ENCODE peak calls at places on chromosomes 3 and 15, in six cellular contexts. Z is fibroblast of lung, H is PC-3, W is cardiac muscle cell, Y is sigmoid colon, J is HAP-1. I is an unnamed sample. For H3K36me3, the result is how much of the 10 kb centered on the place peaks cover.

GRCh38 chr15:75694241-75695182 is 18.1 kb downstream of the CSPG4 start:
- DNase-seq in H (peak), J (peak), W (peak), Z (peak), Y (peak), I (peak)

GRCh38 chr3:135997554-135998320 is 32.2 kb downstream of the PPP2R3A start:
- DNase-seq in Z (no peak), Y (no peak), W (no peak), J (no peak), H (no peak), I (no peak)

GRCh38 chr3:116423365-116423764 is 21.9 kb downstream of the LSAMP start:
- DNase-seq in Y (no peak), Z (no peak), J (no peak), H (no peak), W (no peak), I (no peak)

GRCh38 chr3:93969443-93969842 is 4.3 kb downstream of the PROS1 start:
- DNase-seq in H (peak), J (no peak), W (no peak), Y (no peak), Z (peak), I (no peak)

GRCh38 chr3:123739754-123740153 is 144.4 kb downstream of the MYLK start:
- DNase-seq in W (no peak), Y (no peak), Z (peak), H (peak), J (no peak), I (no peak)

GRCh38 chr3:58218904-58219303 is 8.1 kb upstream of the DNASE1L3 start:
- DNase-seq in H (no peak), Z (no peak), Y (no peak), W (no peak), J (no peak), I (no peak)

GRCh38 chr15:42593143-42593542 is 17.7 kb downstream of the STARD9 start:
- DNase-seq in H (no peak), Y (peak), Z (no peak), W (no peak), J (no peak), I (no peak)

GRCh38 chr15:42020713-42021273 is at the start of gene PLA2G4E:
- DNase-seq in Z (no peak), H (peak), Y (no peak), J (no peak), W (no peak), I (no peak)

GRCh38 chr3:128497305-128498126 is 4.5 kb upstream of the GATA2 start:
- DNase-seq in H (peak), Y (peak), W (peak), J (peak), Z (no peak), I (peak)

GRCh38 chr3:38051131-38051530 is 12.1 kb downstream of the DLEC1 start:
- DNase-seq in J (no peak), Z (no peak), Y (no peak), W (no peak), H (no peak), I (no peak)

GRCh38 chr3:130779031-130779430 is 32.4 kb upstream of the PIK3R4 start:
- DNase-seq in J (no peak), Y (no peak), Z (no peak), H (no peak), W (no peak), I (no peak)

GRCh38 chr3:158711886-158712285 is 20.4 kb downstream of the RARRES1 start:
- DNase-seq in Z (peak), W (no peak), H (peak), J (no peak), Y (no peak), I (no peak)

GRCh38 chr15:59327942-59328341 is 44.7 kb downstream of the MYO1E start:
- DNase-seq in Z (no peak), J (no peak), W (no peak), Y (no peak), H (no peak), I (no peak)

GRCh38 chr3:26714485-26714884 is 91.9 kb downstream of the LRRC3B start:
- DNase-seq in H (no peak), Z (no peak), W (no peak), Y (no peak), J (no peak), I (no peak)

DNA sequence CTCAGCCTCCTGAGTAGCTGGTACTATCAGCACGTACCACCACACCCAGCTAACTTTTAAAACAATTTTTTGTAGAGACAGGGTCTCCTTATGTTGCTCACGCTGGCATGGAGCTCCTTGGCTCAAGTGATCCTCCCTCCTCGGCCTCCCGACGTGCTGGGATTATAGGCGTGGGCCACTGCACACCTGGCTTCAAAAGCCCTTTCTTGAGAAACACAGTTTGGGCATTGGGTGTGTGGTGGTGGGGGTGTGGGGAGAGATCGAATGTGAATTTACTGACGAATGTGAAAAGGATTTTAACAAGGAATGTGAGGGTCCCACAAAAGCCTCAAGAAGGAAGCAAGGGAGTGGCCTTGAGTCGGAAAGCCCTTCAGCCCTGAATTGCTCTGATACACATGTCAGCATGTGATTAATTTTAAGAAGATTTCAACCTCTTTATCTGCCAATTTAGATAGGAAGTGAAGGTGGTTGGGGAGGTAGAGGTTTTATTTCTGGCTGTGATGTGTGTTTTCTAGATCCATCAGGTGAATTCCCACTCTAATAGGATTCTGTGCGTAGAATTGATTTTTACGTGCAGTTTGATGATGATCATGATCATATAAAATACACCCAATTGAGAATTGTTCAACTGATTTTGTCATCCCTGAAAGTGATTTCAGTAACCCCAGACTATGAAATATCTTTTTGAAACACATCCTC is 1.1 kb downstream of the CCR4 start:
- DNase-seq in Z (no peak), W (no peak), Y (no peak), J (no peak), H (no peak), I (no peak)
- H3K4me3 ChIP-seq in Z (no peak), W (no peak), Y (no peak), J (no peak), H (no peak), I (no peak)

GRCh38 chr15:65578904-65579728 is 31.8 kb downstream of the INTS14 start:
- DNase-seq in W (no peak), J (no peak), Y (no peak), Z (no peak), H (no peak), I (no peak)
- H3K36me3 ChIP-seq in W (half or more), J (half or more), Y (under half), Z (under half), H (under half), I (under half)

GRCh38 chr3:48561045-48561736 is 2.4 kb downstream of the UCN2 start:
- DNase-seq in W (peak), Z (peak), J (peak), Y (peak), H (no peak), I (peak)
- H3K4me3 ChIP-seq in W (peak), Z (no peak), J (no peak), Y (peak), H (no peak), I (no peak)

DNA sequence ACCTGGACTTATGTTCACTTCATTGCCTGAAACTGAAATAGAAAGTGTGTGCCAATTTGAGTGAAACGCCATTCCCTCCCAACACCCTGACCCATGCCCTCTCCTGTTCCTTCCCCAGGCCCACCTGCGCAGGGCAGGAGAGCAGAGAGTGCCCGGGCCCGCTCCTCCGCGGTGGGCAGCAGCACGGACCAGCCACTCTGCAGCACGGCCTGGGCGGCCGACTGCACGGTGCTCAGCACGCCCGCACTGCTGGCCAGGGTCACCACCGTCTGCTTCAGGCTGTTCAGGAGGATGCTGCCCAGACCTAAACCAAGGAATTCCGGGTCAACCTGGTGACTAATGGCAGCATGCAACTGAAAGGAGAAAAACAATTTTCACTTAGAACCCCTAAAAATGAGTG is 66.0 kb downstream of the HERC2 start:
- DNase-seq in J (no peak), Y (no peak), W (no peak), H (no peak), Z (no peak), I (no peak)
- H3K36me3 ChIP-seq in J (under half), Y (under half), W (under half), H (under half), Z (under half), I (under half)

GRCh38 chr3:173945081-173945652 is 547.6 kb downstream of the NLGN1 start:
- DNase-seq in J (no peak), H (no peak), W (no peak), Z (no peak), Y (no peak), I (no peak)

GRCh38 chr3:173943264-173943663 is 545.7 kb downstream of the NLGN1 start:
- DNase-seq in H (no peak), W (no peak), Z (no peak), J (no peak), Y (no peak), I (no peak)

DNA sequence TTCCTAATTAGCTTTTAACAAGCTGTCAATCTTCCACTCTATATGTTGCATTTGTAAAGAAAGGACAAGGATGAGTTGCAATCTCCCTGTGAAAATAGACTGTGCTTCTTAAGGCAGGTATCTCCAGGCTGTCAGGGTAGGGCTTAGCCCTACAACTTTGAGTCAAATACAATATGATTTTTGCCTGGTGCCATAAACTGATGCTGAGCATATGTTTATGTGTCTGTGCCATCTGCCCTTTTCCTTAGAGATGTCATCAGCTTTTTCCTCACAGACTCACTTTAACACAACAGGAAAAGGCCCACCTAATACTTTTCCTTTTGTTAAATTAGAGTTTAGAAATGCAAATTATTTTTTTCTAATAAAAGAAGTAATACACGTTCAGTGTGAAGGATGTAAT is 548.3 kb downstream of the NLGN1 start:
- DNase-seq in W (no peak), J (no peak), H (no peak), Y (no peak), Z (no peak), I (no peak)
- H3K4me3 ChIP-seq in W (no peak), J (no peak), H (no peak), Y (no peak), Z (no peak), I (no peak)

GRCh38 chr3:122563717-122564025 is 429 bp downstream of the PARP9 start:
- DNase-seq in J (peak), Z (peak), Y (no peak), W (no peak), H (no peak), I (peak)

GRCh38 chr3:122572940-122573412 is 4.5 kb upstream of the PARP15 start:
- DNase-seq in H (peak), Z (peak), Y (no peak), W (no peak), J (peak), I (no peak)

GRCh38 chr3:122562923-122563716 is 980 bp downstream of the PARP9 start:
- DNase-seq in Z (peak), Y (no peak), W (no peak), J (no peak), H (no peak), I (no peak)

GRCh38 chr3:122564155-122564912 is at the start of the genes DTX3L and PARP9:
- DNase-seq in Z (peak), J (peak), H (peak), W (peak), Y (peak), I (peak)

GRCh38 chr3:122568755-122569154 is 4.6 kb downstream of the DTX3L start:
- DNase-seq in Y (no peak), J (no peak), Z (no peak), W (no peak), H (no peak), I (no peak)
- H3K36me3 ChIP-seq in Y (under half), J (under half), Z (under half), W (under half), H (under half), I (under half)

GRCh38 chr15:84656972-84657371 is 1.0 kb downstream of the NMB start:
- DNase-seq in Z (no peak), W (no peak), Y (no peak), H (no peak), J (no peak), I (peak)
- H3K4me3 ChIP-seq in Z (no peak), W (no peak), Y (no peak), H (no peak), J (no peak), I (no peak)

DNA sequence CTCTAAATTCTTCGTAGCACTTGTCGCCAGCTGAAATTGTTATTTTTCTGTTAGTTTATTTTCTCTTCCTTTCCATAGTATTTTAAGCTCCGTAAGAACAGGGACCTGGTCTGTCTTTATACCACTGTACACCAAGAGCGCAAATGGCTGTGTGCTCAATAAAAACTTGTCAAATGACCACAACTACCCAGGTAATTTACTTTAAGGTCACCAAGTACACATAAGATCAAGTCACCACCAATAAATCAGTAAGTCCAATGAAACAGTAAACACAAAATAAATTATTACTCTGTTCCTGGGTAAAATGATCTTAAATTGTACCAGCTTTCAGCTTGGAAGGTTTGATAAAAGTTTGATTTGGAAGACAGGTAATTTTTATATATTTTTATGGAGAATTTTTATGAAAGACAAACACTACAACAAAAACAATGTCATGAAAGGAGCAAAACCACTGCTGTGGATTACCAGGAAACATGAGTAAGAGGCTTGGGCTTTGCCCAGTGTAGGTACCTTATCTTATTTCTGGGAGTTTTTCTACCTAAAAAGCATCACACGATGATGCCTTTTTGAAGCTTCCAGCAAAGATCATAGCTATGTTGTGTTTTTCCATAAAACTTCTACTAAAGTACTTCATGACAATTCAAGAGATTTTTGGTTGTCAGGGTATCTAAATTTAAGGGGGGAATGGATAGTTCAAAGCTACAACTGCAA is 406.8 kb downstream of the SHQ1 start:
- DNase-seq in Y (no peak), Z (no peak), H (peak), W (no peak), J (no peak), I (no peak)
- H3K36me3 ChIP-seq in Y (under half), Z (under half), H (under half), W (under half), J (under half), I (under half)

DNA sequence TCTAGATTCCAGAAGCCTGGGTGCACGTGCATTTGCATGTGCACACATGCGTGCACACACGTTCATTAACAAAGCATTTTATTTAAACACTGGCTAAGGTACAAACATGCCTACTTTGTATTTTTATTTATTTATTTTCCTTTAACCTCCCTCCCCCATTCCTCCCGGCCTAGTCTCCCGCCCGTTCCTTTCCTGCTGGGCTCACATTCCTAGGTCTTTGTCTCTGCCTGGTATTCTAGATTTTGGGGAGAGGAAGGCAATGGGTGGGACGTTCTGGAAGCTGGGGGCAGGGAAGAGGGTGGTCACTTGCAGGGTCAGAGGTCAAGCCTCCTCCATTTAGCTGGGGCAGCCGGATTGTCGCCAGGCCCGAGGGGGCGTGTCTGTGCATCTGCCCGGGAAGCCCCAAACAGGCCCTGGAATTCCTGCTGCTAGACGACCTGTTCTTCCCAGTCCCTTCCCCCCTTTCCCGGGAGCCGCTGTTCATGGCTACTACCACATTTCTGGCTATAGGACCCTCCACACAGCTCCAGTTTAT is 51.8 kb downstream of the TRIM71 start:
- DNase-seq in W (peak), H (no peak), J (peak), Y (no peak), Z (no peak), I (peak)
- H3K4me3 ChIP-seq in W (no peak), H (no peak), J (no peak), Y (no peak), Z (no peak), I (no peak)

GRCh38 chr15:49131403-49131802 is 24.0 kb downstream of the COPS2 start:
- DNase-seq in Y (no peak), W (no peak), J (no peak), H (no peak), Z (no peak), I (no peak)

GRCh38 chr15:49137861-49138260 is 17.5 kb downstream of the COPS2 start:
- DNase-seq in H (peak), Z (no peak), J (no peak), Y (no peak), W (no peak), I (no peak)

GRCh38 chr15:49134683-49135341 is 20.6 kb downstream of the COPS2 start:
- DNase-seq in J (no peak), H (no peak), W (no peak), Z (peak), Y (no peak), I (no peak)

GRCh38 chr15:49135893-49136292 is 19.5 kb downstream of the COPS2 start:
- DNase-seq in J (no peak), H (peak), Z (peak), Y (no peak), W (no peak), I (no peak)

GRCh38 chr15:49135342-49135857 is 20.0 kb downstream of the COPS2 start:
- DNase-seq in H (no peak), Z (no peak), W (no peak), J (no peak), Y (no peak), I (no peak)
- H3K36me3 ChIP-seq in H (half or more), Z (under half), W (half or more), J (half or more), Y (under half), I (under half)

I was measured in H7.